ENCODE peak calls at places on chromosomes 3 and 15, in five cellular contexts. W is HepG2, U is transverse colon, L is A549, R is ovary. Q is an unnamed sample.

GRCh38 chr3:52230461-52230860 is 5.0 kb upstream of the TLR9 start:
- DNase-seq in W (no peak), U (no peak), L (no peak), R (no peak), Q (no peak)

GRCh38 chr15:30985081-30985531 is 6.3 kb downstream of the MTMR10 start:
- DNase-seq in W (no peak), U (peak; percentile 29), L (no peak), R (no peak), Q (no peak)

GRCh38 chr3:125611908-125612307 is 16.6 kb upstream of the OSBPL11 start:
- DNase-seq in W (no peak), U (no peak), L (no peak), R (no peak), Q (no peak)

GRCh38 chr3:138786788-138787276 is 47.9 kb downstream of the PIK3CB start:
- DNase-seq in W (peak; percentile 75), U (no peak), L (no peak), R (no peak), Q (no peak)

GRCh38 chr3:63853106-63853505 is 10.5 kb downstream of the THOC7 start:
- DNase-seq in W (no peak), U (no peak), L (no peak), R (no peak), Q (no peak)

GRCh38 chr15:38589502-38589901 is 24.9 kb upstream of the RASGRP1 start:
- DNase-seq in W (no peak), U (no peak), L (peak; percentile 13), R (no peak), Q (no peak)

GRCh38 chr3:119608591-119608990 is 10.9 kb downstream of the PLA1A start:
- DNase-seq in W (no peak), U (no peak), L (no peak), R (no peak), Q (no peak)

GRCh38 chr3:194985031-194985578 is 285.9 kb downstream of the XXYLT1 start:
- DNase-seq in W (peak; percentile 46), U (peak; percentile 79), L (no peak), R (peak; percentile 67), Q (peak; percentile 89)

GRCh38 chr3:188486126-188486525 is 332.2 kb downstream of the LPP start:
- DNase-seq in W (no peak), U (no peak), L (no peak), R (no peak), Q (no peak)

GRCh38 chr15:29103825-29104565 is 165.6 kb downstream of the NSMCE3 start:
- DNase-seq in W (no peak), U (peak; percentile 58), L (peak; percentile 70), R (peak; percentile 73), Q (peak; percentile 78)

GRCh38 chr15:75161788-75162414 is 39.8 kb upstream of the C15orf39 start:
- DNase-seq in W (peak; percentile 68), U (no peak), L (no peak), R (no peak), Q (no peak)

GRCh38 chr15:77784361-77785292 is 151.9 kb upstream of the LINGO1 start:
- DNase-seq in W (peak; percentile 14), U (no peak), L (peak; percentile 84), R (no peak), Q (no peak)

GRCh38 chr3:53795176-53795575 is 51.0 kb downstream of the CHDH start:
- DNase-seq in W (no peak), U (no peak), L (no peak), R (no peak), Q (no peak)

GRCh38 chr3:18489939-18490338 is 64.8 kb upstream of the SATB1 start:
- DNase-seq in W (no peak), U (no peak), L (no peak), R (no peak), Q (no peak)

GRCh38 chr3:149655826-149656599 is 1.8 kb downstream of the WWTR1 start:
- DNase-seq in W (no peak), U (no peak), L (peak; percentile 33), R (no peak), Q (no peak)

GRCh38 chr15:57680021-57680420 is 26.5 kb upstream of the POLR2M start:
- DNase-seq in W (no peak), U (no peak), L (no peak), R (no peak), Q (no peak)

GRCh38 chr3:120640231-120640630 is 41.8 kb downstream of the HGD start:
- DNase-seq in W (no peak), U (no peak), L (no peak), R (no peak), Q (no peak)

GRCh38 chr3:127712881-127713771 is 40.4 kb downstream of the ABTB1 start:
- DNase-seq in W (no peak), U (no peak), L (no peak), R (peak; percentile 10), Q (no peak)

GRCh38 chr15:63374686-63375520 is 6.7 kb downstream of the CA12 start:
- DNase-seq in W (no peak), U (no peak), L (no peak), R (no peak), Q (no peak)

GRCh38 chr3:67650084-67650483 is 4.3 kb downstream of the SUCLG2 start:
- DNase-seq in W (peak; percentile 88), U (peak; percentile 29), L (no peak), R (no peak), Q (no peak)

GRCh38 chr15:91408476-91409076 is 308.5 kb downstream of the SV2B start:
- DNase-seq in W (no peak), U (no peak), L (no peak), R (no peak), Q (no peak)
- H3K27ac ChIP-seq in W (no peak overlapping the region), U (no peak overlapping the region), L (no peak overlapping the region), R (no peak overlapping the region), Q (no peak overlapping the region)

DNA sequence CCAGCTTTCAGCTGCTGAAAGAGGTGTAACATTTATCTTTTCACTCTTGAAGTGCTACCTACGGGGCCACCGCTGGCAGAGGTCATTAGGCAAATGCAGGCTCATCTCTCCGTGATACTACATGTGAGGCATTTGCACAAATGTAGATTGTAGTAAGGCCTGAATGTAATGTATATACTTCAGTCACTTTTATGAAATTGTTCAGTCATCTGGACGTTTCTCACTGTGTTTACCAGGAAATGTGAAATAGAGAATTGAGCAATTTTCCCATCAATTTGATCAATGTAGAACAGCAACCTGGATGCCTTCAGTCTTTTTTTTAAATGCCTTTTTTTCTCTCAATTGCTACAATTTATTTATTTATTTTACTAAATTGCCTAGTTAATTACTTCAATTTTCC is 368.3 kb upstream of the AZI2 start:
- DNase-seq in W (no peak), U (no peak), L (no peak), R (no peak), Q (no peak)
- TF ChIP-seq EP300 in W (no peak), U (no peak), L (no peak), R (no peak), Q (no peak)

GRCh38 chr15:25173241-25174028 is 218.6 kb downstream of the SNRPN start:
- DNase-seq in W (no peak), U (no peak), L (no peak), R (peak; percentile 1), Q (no peak)

GRCh38 chr15:25176616-25176923 is 221.8 kb downstream of the SNRPN start:
- DNase-seq in W (no peak), U (peak; percentile 1), L (no peak), R (peak; percentile 2), Q (peak; percentile 53)

GRCh38 chr15:25175789-25176615 is 221.2 kb downstream of the SNRPN start:
- DNase-seq in W (no peak), U (peak; percentile 3), L (no peak), R (peak; percentile 9), Q (no peak)

GRCh38 chr15:25176991-25177954 is 222.5 kb downstream of the SNRPN start:
- DNase-seq in W (no peak), U (peak; percentile 2), L (no peak), R (peak; percentile 9), Q (peak; percentile 58)

DNA sequence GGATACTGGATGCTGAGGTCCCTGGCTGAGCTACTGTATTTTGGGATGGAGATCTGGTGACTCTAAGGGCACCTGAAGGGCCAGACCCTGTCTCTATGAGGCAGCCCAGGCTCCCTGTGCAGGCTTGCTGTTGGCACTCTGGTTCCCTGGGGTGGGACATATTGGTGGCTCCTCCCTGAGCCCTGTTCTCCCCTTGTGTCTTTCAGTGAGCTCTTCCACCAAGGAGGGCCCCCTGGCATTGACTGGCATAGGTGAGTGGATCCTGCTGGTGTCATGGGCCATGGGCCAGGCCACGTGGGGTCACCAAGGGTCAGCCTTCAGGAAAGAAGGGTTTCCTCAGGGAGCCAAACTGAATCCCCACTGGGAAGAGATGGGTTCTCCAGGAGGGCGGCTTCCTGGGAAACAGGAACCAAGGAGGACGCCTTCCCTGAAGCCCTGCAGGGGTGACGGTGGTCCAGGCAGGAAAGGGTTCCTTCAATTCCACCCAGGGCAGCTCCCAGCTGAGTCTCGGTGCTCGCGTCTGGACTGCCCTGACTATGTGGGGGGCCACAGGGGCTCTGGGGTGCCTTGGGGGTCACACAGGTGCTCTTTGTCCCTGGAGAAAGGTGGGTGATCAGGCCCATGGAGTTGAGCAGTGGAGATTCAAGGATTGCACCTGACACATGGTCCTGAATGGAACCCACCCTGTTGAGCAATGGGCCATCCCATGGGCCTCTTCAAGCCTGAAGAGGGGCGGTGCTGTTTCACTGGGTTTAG is 220.4 kb downstream of the SNRPN start:
- DNase-seq in W (no peak), U (no peak), L (no peak), R (peak; percentile 7), Q (no peak)
- H3K9me3 ChIP-seq in W (peaks cover 99% of the 10 kb centered on the region), U (peaks cover 25% of the 10 kb centered on the region), L (no peaks in the 10 kb centered on the region), R (no peaks in the 10 kb centered on the region), Q (peaks cover 23% of the 10 kb centered on the region)

GRCh38 chr3:168121175-168121853 is 25.6 kb upstream of the GOLIM4 start:
- DNase-seq in W (no peak), U (peak; percentile 44), L (no peak), R (no peak), Q (peak; percentile 70)
- H3K27ac ChIP-seq in W (no peak overlapping the region), U (peak overlapping the region; percentile 29), L (no peak overlapping the region), R (no peak overlapping the region), Q (no peak overlapping the region)

DNA sequence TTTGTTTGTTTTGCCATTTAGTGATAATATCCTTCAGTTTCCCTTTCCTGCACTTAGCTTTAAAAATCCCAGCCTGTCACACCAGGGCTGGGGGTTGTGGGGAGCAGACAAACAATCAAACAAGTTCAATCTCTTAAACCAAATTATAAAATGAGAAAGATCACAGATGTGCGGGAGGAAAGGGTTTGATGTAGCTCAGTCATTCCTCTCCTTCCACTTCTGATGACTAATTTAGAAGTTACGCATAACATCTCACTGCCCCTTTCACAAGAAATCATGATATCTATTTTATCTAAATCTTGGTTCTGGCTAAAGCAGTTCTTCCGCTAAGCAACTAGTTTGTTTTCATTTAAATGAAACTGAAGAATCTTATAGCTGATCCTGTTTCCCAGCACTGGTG is 34.1 kb upstream of the ATG7 start:
- DNase-seq in W (no peak), U (no peak), L (no peak), R (no peak), Q (no peak)
- TF ChIP-seq EP300 in W (no peak), U (no peak), L (no peak), R (no peak), Q (no peak)

GRCh38 chr15:24966364-24967103 is 11.7 kb downstream of the SNRPN start:
- DNase-seq in W (no peak), U (no peak), L (no peak), R (no peak), Q (no peak)

GRCh38 chr15:24961967-24962366 is 7.2 kb downstream of the SNRPN start:
- DNase-seq in W (no peak), U (no peak), L (no peak), R (no peak), Q (no peak)

GRCh38 chr15:24957691-24958090 is 2.9 kb downstream of the SNRPN start:
- DNase-seq in W (no peak), U (no peak), L (no peak), R (no peak), Q (no peak)

GRCh38 chr15:24962880-24963279 is 8.1 kb downstream of the SNRPN start:
- DNase-seq in W (peak; percentile 46), U (no peak), L (no peak), R (no peak), Q (no peak)
- H3K9me3 ChIP-seq in W (peaks cover 48% of the 10 kb centered on the region), U (peaks cover 15% of the 10 kb centered on the region), L (peaks cover 38% of the 10 kb centered on the region), R (no peaks in the 10 kb centered on the region), Q (peaks cover 4% of the 10 kb centered on the region)